ENCODE peak calls at places on chromosomes 12 and 14, in four cellular contexts. G, D, L and Y are unnamed samples.

GRCh38 chr14:64708148-64709004 is 4.2 kb downstream of the PLEKHG3 start:
- DNase-seq in G (no peak), D (no peak), L (peak; percentile 39), Y (peak; percentile 91)

GRCh38 chr14:72559227-72559626 is 334.7 kb downstream of the DPF3 start:
- DNase-seq in G (no peak), D (no peak), L (no peak), Y (no peak)

GRCh38 chr14:104680056-104680805 is 9.2 kb upstream of the INF2 start:
- DNase-seq in G (peak; percentile 78), D (peak; percentile 63), L (no peak), Y (peak; percentile 77)

GRCh38 chr14:101480022-101480746 is 81.1 kb upstream of the DIO3 start:
- DNase-seq in G (no peak), D (no peak), L (no peak), Y (peak; percentile 41)

GRCh38 chr14:105197274-105197673 is 16.2 kb upstream of the NUDT14 start:
- DNase-seq in G (no peak), D (no peak), L (no peak), Y (no peak)

GRCh38 chr12:93149228-93149627 is 220.1 kb upstream of the EEA1 start:
- DNase-seq in G (peak; percentile 66), D (no peak), L (no peak), Y (no peak)

GRCh38 chr12:3491938-3492867 is 1.2 kb downstream of the PRMT8 start:
- DNase-seq in G (no peak), D (peak; percentile 71), L (no peak), Y (no peak)

GRCh38 chr14:51823706-51824105 is 36.7 kb upstream of the GNG2 start:
- DNase-seq in G (no peak), D (no peak), L (no peak), Y (no peak)

GRCh38 chr14:52825085-52825484 is 33.7 kb upstream of the GNPNAT1 start:
- DNase-seq in G (no peak), D (no peak), L (no peak), Y (no peak)

GRCh38 chr12:85441025-85441424 is 161.0 kb downstream of the ALX1 start:
- DNase-seq in G (no peak), D (no peak), L (no peak), Y (no peak)

GRCh38 chr12:65125975-65126374 is 4.9 kb upstream of the WIF1 start:
- DNase-seq in G (no peak), D (no peak), L (no peak), Y (no peak)

GRCh38 chr12:13135336-13136178 is 32.1 kb upstream of the GSG1 start:
- DNase-seq in G (no peak), D (peak; percentile 93), L (no peak), Y (peak; percentile 76)

GRCh38 chr12:122836027-122836921 is 1.0 kb downstream of the HIP1R start:
- DNase-seq in G (peak; percentile 89), D (no peak), L (no peak), Y (peak; percentile 86)

GRCh38 chr14:68936980-68937379 is 42.1 kb downstream of the ACTN1 start:
- DNase-seq in G (no peak), D (no peak), L (no peak), Y (no peak)

GRCh38 chr12:112932485-112933151 is 5.7 kb upstream of the OAS3 start:
- DNase-seq in G (no peak), D (no peak), L (no peak), Y (no peak)

GRCh38 chr12:56716458-56716857 is 8.6 kb downstream of the NACA start:
- DNase-seq in G (no peak), D (peak; percentile 15), L (no peak), Y (no peak)

GRCh38 chr14:104580961-104581360 is 1.4 kb downstream of the C14orf180 start:
- DNase-seq in G (peak; percentile 11), D (no peak), L (no peak), Y (no peak)

GRCh38 chr14:61609143-61609851 is 86.0 kb upstream of the HIF1A start:
- DNase-seq in G (no peak), D (no peak), L (no peak), Y (no peak)

GRCh38 chr14:21070610-21071224 is 613 bp downstream of the ARHGEF40 start:
- DNase-seq in G (peak; percentile 32), D (no peak), L (no peak), Y (peak; percentile 89)

GRCh38 chr12:92334552-92334951 is 188.9 kb upstream of the BTG1 start:
- DNase-seq in G (no peak), D (no peak), L (no peak), Y (no peak)

GRCh38 chr12:115378296-115378695 is 694.3 kb upstream of the TBX3 start:
- DNase-seq in G (no peak), D (no peak), L (no peak), Y (no peak)

GRCh38 chr14:100200311-100200710 is 38.6 kb upstream of the YY1 start:
- DNase-seq in G (no peak), D (no peak), L (no peak), Y (no peak)

GRCh38 chr14:100274250-100274649 is 32.0 kb downstream of the SLC25A29 start:
- DNase-seq in G (no peak), D (no peak), L (no peak), Y (no peak)

GRCh38 chr12:106999444-106999843 is 12.5 kb upstream of the MTERF2 start:
- DNase-seq in G (no peak), D (no peak), L (no peak), Y (no peak)

GRCh38 chr12:91902860-91903683 is 242.6 kb downstream of the BTG1 start:
- DNase-seq in G (no peak), D (no peak), L (no peak), Y (no peak)

GRCh38 chr12:25054783-25055144 is 105.9 kb upstream of the BCAT1 start:
- DNase-seq in G (no peak), D (no peak), L (peak; percentile 11), Y (no peak)

GRCh38 chr14:99564256-99564902 is 39.6 kb downstream of the CCDC85C start:
- DNase-seq in G (peak; percentile 56), D (no peak), L (no peak), Y (no peak)

GRCh38 chr14:73777420-73777819 is 63.2 kb upstream of the PNMA1 start:
- DNase-seq in G (no peak), D (no peak), L (no peak), Y (no peak)

GRCh38 chr14:72714094-72714493 is 179.8 kb downstream of the DPF3 start:
- DNase-seq in G (peak; percentile 6), D (peak; percentile 48), L (no peak), Y (peak; percentile 93)

GRCh38 chr12:41983896-41984295 is 160.8 kb downstream of the GXYLT1 start:
- DNase-seq in G (no peak), D (no peak), L (no peak), Y (no peak)

GRCh38 chr12:2855546-2855945 is 1.3 kb downstream of the TEX52 start:
- DNase-seq in G (no peak), D (no peak), L (no peak), Y (no peak)

GRCh38 chr12:23559268-23559753 is 390.2 kb downstream of the SOX5 start:
- DNase-seq in G (no peak), D (no peak), L (no peak), Y (no peak)

GRCh38 chr14:104106471-104106991 is 21.0 kb downstream of the ASPG start:
- DNase-seq in G (no peak), D (peak; percentile 62), L (no peak), Y (peak; percentile 57)

GRCh38 chr14:47040490-47040889 is 388.9 kb upstream of the RPL10L start:
- DNase-seq in G (peak; percentile 13), D (no peak), L (no peak), Y (no peak)

GRCh38 chr12:43722621-43723020 is 36.0 kb downstream of the PUS7L start:
- DNase-seq in G (no peak), D (no peak), L (no peak), Y (no peak)

GRCh38 chr14:36505892-36506731 is 13.9 kb downstream of the NKX2-1 start:
- DNase-seq in G (no peak), D (peak; percentile 78), L (no peak), Y (no peak)